ENCODE peak calls at places on chromosomes 16 and 17, in five cellular contexts. P, A, T, V and X are unnamed samples.

GRCh38 chr17:80260791-80261158 is at the start of gene RNF213:
- DNase-seq in P (peak; percentile 42), A (peak; percentile 10), T (peak; percentile 71), V (peak; percentile 60), X (peak; percentile 87)

GRCh38 chr16:56448005-56448404 is 3.1 kb downstream of the NUDT21 start:
- DNase-seq in P (no peak), A (no peak), T (no peak), V (no peak), X (no peak)

GRCh38 chr16:87499189-87499486 is 6.3 kb upstream of the ZCCHC14 start:
- DNase-seq in P (no peak), A (peak; percentile 45), T (no peak), V (no peak), X (no peak)

GRCh38 chr16:17571499-17572093 is 100.8 kb upstream of the XYLT1 start:
- DNase-seq in P (peak; percentile 50), A (no peak), T (no peak), V (no peak), X (no peak)

GRCh38 chr16:15502041-15502725 is 67.8 kb downstream of the BMERB1 start:
- DNase-seq in P (peak; percentile 92), A (peak; percentile 81), T (no peak), V (peak; percentile 39), X (no peak)

GRCh38 chr17:70535986-70536385 is 366.7 kb downstream of the KCNJ2 start:
- DNase-seq in P (no peak), A (no peak), T (no peak), V (no peak), X (no peak)

GRCh38 chr17:22305356-22306071 is 613.2 kb downstream of the KCNJ18 start:
- DNase-seq in P (no peak), A (no peak), T (no peak), V (no peak), X (no peak)

GRCh38 chr17:74071280-74071679 is 132.2 kb upstream of the RPL38 start:
- DNase-seq in P (no peak), A (no peak), T (no peak), V (no peak), X (no peak)

GRCh38 chr17:74750327-74751069 is 2.1 kb downstream of the NHERF1 start:
- DNase-seq in P (peak; percentile 30), A (no peak), T (no peak), V (no peak), X (no peak)

GRCh38 chr16:2535644-2536021 is 2.2 kb upstream of the PDPK1 start:
- DNase-seq in P (no peak), A (peak; percentile 83), T (no peak), V (peak; percentile 44), X (no peak)

GRCh38 chr16:68062910-68063393 is 22.2 kb upstream of the NFATC3 start:
- DNase-seq in P (no peak), A (no peak), T (no peak), V (no peak), X (no peak)

GRCh38 chr16:84616515-84616914 is 1.4 kb downstream of the COTL1 start:
- DNase-seq in P (peak; percentile 21), A (no peak), T (no peak), V (no peak), X (peak; percentile 45)

GRCh38 chr16:25135239-25135878 is 23.8 kb downstream of the LCMT1 start:
- DNase-seq in P (no peak), A (no peak), T (no peak), V (no peak), X (no peak)